ENCODE peak calls at places on chromosomes 12 and 14, in four cellular contexts. O is uterus, R is small intestine, I is foreskin keratinocyte. L is an unnamed sample.

GRCh38 chr12:115857160-115857920 is 420.2 kb downstream of the MED13L start:
- DNase-seq in R (no peak), O (no peak), I (no peak), L (no peak)

GRCh38 chr14:33127531-33127930 is 188.9 kb downstream of the NPAS3 start:
- DNase-seq in I (peak; percentile 37), R (no peak), O (no peak), L (no peak)

GRCh38 chr12:75766263-75767160 is 255.1 kb upstream of the KRR1 start:
- DNase-seq in I (peak; percentile 84), O (no peak), R (no peak), L (no peak)

GRCh38 chr12:12408265-12408690 is 51.4 kb downstream of the BORCS5 start:
- DNase-seq in O (no peak), I (no peak), R (no peak), L (no peak)

GRCh38 chr12:16524378-16524777 is 81.6 kb downstream of the LMO3 start:
- DNase-seq in O (no peak), I (peak; percentile 29), R (peak; percentile 29), L (no peak)

GRCh38 chr14:71438684-71439083 is 493.5 kb upstream of the RGS6 start:
- DNase-seq in O (no peak), I (no peak), R (no peak), L (no peak)

GRCh38 chr14:77151918-77152588 is 10.5 kb upstream of the ZDHHC22 start:
- DNase-seq in R (peak; percentile 8), O (no peak), I (no peak), L (no peak)

GRCh38 chr14:20801726-20802125 is 918 bp downstream of the RNASE1 start:
- DNase-seq in O (no peak), I (no peak), R (peak; percentile 68), L (no peak)

GRCh38 chr14:54556535-54556934 is 10.4 kb upstream of the SAMD4A start:
- DNase-seq in R (no peak), I (no peak), O (no peak), L (peak; percentile 26)

GRCh38 chr12:108374596-108375320 is 35.6 kb upstream of the CMKLR1 start:
- DNase-seq in I (no peak), R (no peak), O (no peak), L (no peak)

GRCh38 chr14:105015242-105015641 is 5.6 kb downstream of the CDCA4 start:
- DNase-seq in O (no peak), R (no peak), I (no peak), L (no peak)

GRCh38 chr12:126389215-126389841 is 1324.1 kb downstream of the AACS start:
- DNase-seq in O (no peak), I (peak; percentile 40), R (no peak), L (no peak)

GRCh38 chr12:6606331-6607131 is 648 bp downstream of the CHD4 start:
- DNase-seq in I (no peak), O (peak; percentile 80), R (peak; percentile 50), L (peak; percentile 76)

GRCh38 chr12:62882140-62882539 is 52.8 kb downstream of the PPM1H start:
- DNase-seq in R (no peak), O (no peak), I (no peak), L (no peak)

GRCh38 chr14:36719823-36720222 is 58.2 kb downstream of the PAX9 start:
- DNase-seq in R (no peak), I (no peak), O (no peak), L (no peak)

GRCh38 chr14:24734917-24735500 is 101.0 kb upstream of the GZMB start:
- DNase-seq in I (peak; percentile 54), O (no peak), R (peak; percentile 81), L (no peak)

GRCh38 chr12:49974231-49974675 is 1.5 kb downstream of the AQP6 start:
- DNase-seq in I (no peak), O (peak; percentile 38), R (no peak), L (peak; percentile 20)

GRCh38 chr12:72388322-72388721 is 116.2 kb downstream of the TRHDE start:
- DNase-seq in I (no peak), O (no peak), R (no peak), L (no peak)

GRCh38 chr12:92488735-92489134 is 214.1 kb upstream of the PLEKHG7 start:
- DNase-seq in I (no peak), O (no peak), R (no peak), L (no peak)

GRCh38 chr14:54333511-54333910 is 63.3 kb upstream of the CDKN3 start:
- DNase-seq in I (no peak), O (no peak), R (peak; percentile 68), L (no peak)

GRCh38 chr12:93192878-93193277 is 184.8 kb upstream of the NUDT4 start:
- DNase-seq in I (no peak), R (no peak), O (no peak), L (no peak)

GRCh38 chr14:78933948-78934524 is 763.9 kb downstream of the NRXN3 start:
- DNase-seq in R (peak; percentile 18), O (no peak), I (no peak), L (no peak)
- H3K27ac ChIP-seq in R (no peak overlapping the region), O (no peak overlapping the region), I (no peak overlapping the region), L (no peak overlapping the region)

GRCh38 chr12:8080131-8080530 is 1.9 kb upstream of the NECAP1 start:
- DNase-seq in O (no peak), I (no peak), R (no peak), L (no peak)

GRCh38 chr12:8081228-8081920 is 700 bp upstream of the NECAP1 start:
- DNase-seq in O (no peak), R (peak; percentile 54), I (no peak), L (peak; percentile 5)

GRCh38 chr12:8078400-8078799 is 3.7 kb upstream of the NECAP1 start:
- DNase-seq in O (no peak), I (no peak), R (peak; percentile 25), L (no peak)

GRCh38 chr12:8078916-8079315 is 3.2 kb upstream of the NECAP1 start:
- DNase-seq in R (no peak), I (no peak), O (no peak), L (no peak)

DNA sequence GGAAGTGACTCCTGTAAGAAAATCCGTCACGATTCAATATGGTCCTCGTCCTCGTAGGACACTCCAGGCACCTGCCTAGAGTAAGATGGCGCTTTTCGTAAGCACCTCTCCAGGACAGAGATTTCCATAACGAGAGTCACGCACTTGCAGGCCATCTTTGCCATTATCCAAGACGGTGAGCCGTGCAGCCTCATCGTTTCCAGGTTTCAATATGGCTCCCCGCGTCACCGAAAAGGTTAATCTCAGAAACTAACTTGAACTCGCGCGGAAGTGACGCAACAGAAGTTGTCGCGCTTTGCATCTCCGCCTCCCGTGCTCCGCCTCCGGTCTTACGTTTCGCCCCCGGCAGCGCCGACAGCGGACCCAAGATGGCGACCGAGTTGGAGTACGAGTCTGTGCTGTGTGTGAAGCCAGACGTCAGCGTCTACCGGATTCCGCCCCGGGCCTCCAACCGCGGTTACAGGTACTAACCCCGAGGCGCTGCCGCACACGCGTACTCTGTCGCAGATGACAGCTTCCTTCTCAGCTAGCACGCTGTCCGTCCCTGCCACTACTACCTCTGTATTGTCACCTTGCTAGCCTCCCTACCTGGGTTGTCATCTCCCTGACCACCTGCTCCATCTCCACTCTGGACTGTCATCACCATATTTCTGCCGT is at the start of gene NECAP1:
- DNase-seq in O (peak; percentile 96), I (peak; percentile 93), R (peak; percentile 98), L (peak; percentile 96)
- H3K27ac ChIP-seq in O (peak within 1 kb of the TSS; percentile 95), I (peak within 1 kb of the TSS; percentile 81), R (peak within 1 kb of the TSS; percentile 95), L (peak within 1 kb of the TSS; percentile 99)

DNA sequence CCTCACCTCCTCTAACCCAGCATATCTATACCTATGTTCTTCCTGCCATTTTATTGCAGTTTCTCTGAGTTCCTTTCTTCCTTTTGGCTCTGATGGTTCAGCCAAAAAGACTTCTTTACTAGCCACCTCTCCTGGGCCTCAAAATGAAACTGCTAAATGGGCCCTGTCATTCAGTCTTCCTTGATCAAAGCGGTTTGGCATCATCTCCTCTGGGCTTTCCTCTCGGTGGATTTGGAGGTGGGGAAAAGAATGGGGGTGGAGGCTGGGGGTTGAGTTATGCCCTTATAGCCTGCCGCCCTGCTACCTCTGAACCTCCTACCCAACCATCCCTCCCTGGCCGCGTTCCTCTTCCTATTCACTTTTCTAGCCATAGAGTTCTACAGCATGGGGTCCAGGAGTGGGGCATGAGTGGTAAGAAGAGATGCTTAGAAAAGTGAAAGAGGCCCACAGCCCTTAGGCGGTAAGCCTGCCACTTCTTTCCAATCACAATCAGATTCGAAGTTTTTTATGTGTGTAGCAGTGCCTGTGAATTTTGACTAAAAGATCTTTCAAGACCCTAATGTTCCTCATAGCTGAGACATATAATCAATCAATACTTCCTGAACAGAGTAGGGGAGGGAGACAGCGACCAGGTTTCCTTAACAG is 2.5 kb downstream of the AJUBA start:
- DNase-seq in R (no peak), I (peak; percentile 84), O (no peak), L (no peak)
- H3K27ac ChIP-seq in R (peak overlapping the region; percentile 29), I (peak overlapping the region; percentile 84), O (peak overlapping the region; percentile 96), L (peak overlapping the region; percentile 35)

GRCh38 chr14:85959063-85959462 is 429.1 kb downstream of the FLRT2 start:
- DNase-seq in O (no peak), R (no peak), I (no peak), L (no peak)

GRCh38 chr14:85963486-85963885 is 433.5 kb downstream of the FLRT2 start:
- DNase-seq in R (no peak), O (no peak), I (no peak), L (no peak)

GRCh38 chr14:85958069-85958468 is 428.1 kb downstream of the FLRT2 start:
- DNase-seq in I (no peak), O (no peak), R (no peak), L (no peak)

GRCh38 chr14:85960781-85961180 is 430.8 kb downstream of the FLRT2 start:
- DNase-seq in R (no peak), O (no peak), I (no peak), L (no peak)
- H3K27ac ChIP-seq in R (no peak overlapping the region), O (no peak overlapping the region), I (no peak overlapping the region), L (no peak overlapping the region)